ENCODE peak calls at places on chromosomes 5 and 9, in six cellular contexts. U is lower lobe of right lung, I is astrocyte of the spinal cord, M is left lung, V is lower leg skin, R is choroid plexus epithelial cell. O is an unnamed sample.

GRCh38 chr5:103178167-103178566 is 58.1 kb downstream of the PPIP5K2 start:
- DNase-seq in U (no peak), I (no peak), M (no peak), V (no peak), R (peak; percentile 19), O (no peak)

GRCh38 chr9:123997665-123998277 is 13.8 kb upstream of the LHX2 start:
- DNase-seq in U (peak; percentile 81), I (no peak), M (peak; percentile 84), V (peak; percentile 31), R (peak; percentile 25), O (peak; percentile 64)

GRCh38 chr9:120568816-120569215 is 11.2 kb downstream of the CDK5RAP2 start:
- DNase-seq in U (no peak), I (no peak), M (no peak), V (no peak), R (no peak), O (no peak)

GRCh38 chr5:65880673-65881072 is 45.7 kb upstream of the ERBIN start:
- DNase-seq in U (no peak), I (no peak), M (no peak), V (no peak), R (peak; percentile 57), O (no peak)

GRCh38 chr5:33120671-33121070 is 320.1 kb upstream of the TARS1 start:
- DNase-seq in U (no peak), I (peak; percentile 87), M (no peak), V (no peak), R (peak; percentile 84), O (no peak)

GRCh38 chr9:13002740-13003139 is 227.9 kb downstream of the LURAP1L start:
- DNase-seq in U (no peak), I (no peak), M (no peak), V (no peak), R (no peak), O (no peak)

GRCh38 chr9:17082343-17082742 is 52.5 kb upstream of the CNTLN start:
- DNase-seq in U (no peak), I (peak; percentile 62), M (no peak), V (no peak), R (peak; percentile 86), O (no peak)

GRCh38 chr9:124010665-124011321 is 775 bp upstream of the LHX2 start:
- DNase-seq in U (no peak), I (no peak), M (no peak), V (no peak), R (no peak), O (peak; percentile 57)

GRCh38 chr9:107989544-107989943 is 500.0 kb upstream of the KLF4 start:
- DNase-seq in U (no peak), I (no peak), M (no peak), V (peak; percentile 54), R (peak; percentile 69), O (no peak)

GRCh38 chr9:16281707-16282106 is 588.8 kb downstream of the BNC2 start:
- DNase-seq in U (no peak), I (no peak), M (no peak), V (no peak), R (no peak), O (no peak)

GRCh38 chr5:1282139-1282992 is 12.5 kb downstream of the TERT start:
- DNase-seq in U (peak; percentile 38), I (no peak), M (peak; percentile 31), V (peak; percentile 31), R (no peak), O (no peak)

GRCh38 chr9:134056483-134057310 is 11.1 kb downstream of the BRD3 start:
- DNase-seq in U (peak; percentile 53), I (no peak), M (peak; percentile 30), V (no peak), R (no peak), O (peak; percentile 35)

GRCh38 chr5:169641253-169641652 is 4.2 kb downstream of the DOCK2 start:
- DNase-seq in U (no peak), I (peak; percentile 36), M (no peak), V (no peak), R (peak; percentile 37), O (no peak)

GRCh38 chr5:43409809-43410271 is 2.4 kb downstream of the CCL28 start:
- DNase-seq in U (no peak), I (no peak), M (peak; percentile 55), V (no peak), R (no peak), O (peak; percentile 77)

GRCh38 chr5:43413966-43414365 is 1.8 kb upstream of the CCL28 start:
- DNase-seq in U (no peak), I (no peak), M (no peak), V (no peak), R (no peak), O (no peak)

GRCh38 chr5:43410414-43410813 is 1.8 kb downstream of the CCL28 start:
- DNase-seq in U (no peak), I (no peak), M (no peak), V (no peak), R (no peak), O (no peak)

GRCh38 chr5:43412151-43412550 is at the start of gene CCL28:
- DNase-seq in U (no peak), I (no peak), M (no peak), V (no peak), R (no peak), O (peak; percentile 67)

GRCh38 chr5:43411489-43411888 is 702 bp downstream of the CCL28 start:
- DNase-seq in U (no peak), I (no peak), M (no peak), V (no peak), R (no peak), O (no peak)
- H3K4me3 ChIP-seq in U (no peak overlapping the region), I (no peak overlapping the region), M (no peak overlapping the region), V (peak overlapping the region; percentile 5), R (no peak overlapping the region), O (peak overlapping the region; percentile 25)

DNA sequence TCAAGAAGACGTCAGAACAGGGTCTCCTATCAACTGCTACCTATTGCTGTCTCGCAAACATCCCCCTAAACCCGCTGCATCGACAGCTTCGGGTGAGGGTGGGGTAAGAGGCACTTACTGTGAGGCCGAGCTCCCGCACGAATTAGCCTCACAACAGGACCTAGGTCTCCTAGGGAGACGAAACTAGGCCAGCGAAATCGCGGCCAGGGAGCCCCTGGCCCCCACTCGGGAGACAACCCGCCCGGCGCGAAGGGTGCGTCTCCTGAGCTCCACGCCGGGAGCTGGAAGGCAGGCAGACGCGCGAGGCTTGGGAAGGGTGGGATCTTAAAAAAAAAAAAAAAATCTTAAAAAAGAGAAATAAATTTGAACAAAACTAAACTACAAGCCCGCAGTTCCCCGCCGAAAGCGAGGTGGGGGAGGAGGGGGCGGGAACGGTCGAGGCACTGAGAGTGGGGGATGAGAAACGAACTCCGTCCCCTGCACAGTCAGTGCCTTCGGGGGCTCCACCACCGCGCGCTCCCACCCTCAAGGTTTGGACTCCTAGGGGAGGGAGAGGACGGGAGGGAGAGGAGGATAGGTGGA is 33.0 kb upstream of the NFIB start:
- DNase-seq in U (no peak), I (no peak), M (peak; percentile 37), V (no peak), R (no peak), O (no peak)
- H3K4me3 ChIP-seq in U (peak overlapping the region; percentile 51), I (peak overlapping the region; percentile 34), M (peak overlapping the region; percentile 33), V (peak overlapping the region; percentile 27), R (peak overlapping the region; percentile 47), O (peak overlapping the region; percentile 47)

GRCh38 chr5:92715946-92716345 is 865.1 kb downstream of the NR2F1-AS1 start:
- DNase-seq in U (no peak), I (no peak), M (no peak), V (no peak), R (no peak), O (no peak)

DNA sequence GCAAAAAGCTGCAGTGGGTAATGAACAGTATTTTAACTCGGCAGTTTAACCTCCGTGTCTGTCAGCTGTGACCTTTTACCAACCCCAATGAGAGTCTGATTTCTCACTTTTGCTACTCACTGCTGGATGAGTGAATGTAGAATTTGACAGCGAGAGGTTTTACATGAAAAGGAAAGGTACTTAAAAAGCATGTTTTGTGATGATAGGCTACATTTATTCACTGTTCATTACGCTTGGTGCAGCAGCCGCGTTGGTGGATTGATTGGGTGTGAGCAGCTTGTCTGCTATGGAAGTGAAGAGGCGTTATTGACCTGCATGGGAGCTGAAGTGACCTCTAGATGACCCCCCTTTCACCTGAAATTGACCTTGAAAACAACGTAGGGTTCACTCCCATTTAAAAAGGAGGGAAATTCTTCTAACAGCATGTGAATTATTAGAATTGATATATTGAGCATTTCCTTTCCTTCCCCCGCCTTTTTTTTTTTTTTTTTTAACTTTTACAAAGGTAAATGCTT is 867.6 kb downstream of the NR2F1-AS1 start:
- DNase-seq in U (no peak), I (no peak), M (no peak), V (no peak), R (no peak), O (no peak)
- H3K4me3 ChIP-seq in U (no peak overlapping the region), I (no peak overlapping the region), M (no peak overlapping the region), V (no peak overlapping the region), R (no peak overlapping the region), O (no peak overlapping the region)

DNA sequence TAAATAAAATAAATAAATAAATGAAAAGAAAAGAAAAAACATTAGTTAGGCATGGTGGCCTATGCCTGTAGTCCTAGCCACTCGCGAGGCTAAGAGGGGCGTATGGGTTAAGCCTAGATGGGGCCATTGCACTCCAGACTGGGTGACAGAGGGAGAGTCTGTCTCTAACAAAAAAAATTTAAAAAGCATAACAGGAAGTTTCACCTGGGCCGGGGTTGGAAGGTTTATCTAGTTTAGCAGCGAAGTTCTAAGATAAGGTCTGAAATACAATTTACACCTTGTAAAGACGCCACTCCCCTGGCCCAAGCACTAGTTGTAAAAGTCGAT is 18.0 kb downstream of the ZMAT2 start:
- DNase-seq in U (no peak), I (no peak), M (no peak), V (no peak), R (no peak), O (no peak)
- H3K4me3 ChIP-seq in U (no peak overlapping the region), I (peak overlapping the region; percentile 8), M (no peak overlapping the region), V (no peak overlapping the region), R (no peak overlapping the region), O (no peak overlapping the region)

GRCh38 chr9:137454506-137455360 is 4.4 kb downstream of the NSMF start:
- DNase-seq in U (peak; percentile 63), I (no peak), M (peak; percentile 55), V (no peak), R (peak; percentile 42), O (peak; percentile 83)
- H3K4me3 ChIP-seq in U (peak overlapping the region; percentile 62), I (no peak overlapping the region), M (peak overlapping the region; percentile 32), V (peak overlapping the region; percentile 26), R (peak overlapping the region; percentile 38), O (peak overlapping the region; percentile 8)

O was measured in pancreas.